ENCODE peak calls at places on chromosomes 12 and 14, in seven cellular contexts. One of them, this sample, is unnamed.

GRCh38 chr12:47079365-47079893 is at the start of gene PCED1B:
- DNase-seq in nephron progenitor cell: no peak
- DNase-seq in neural progenitor cell: peak
- DNase-seq in ovary: peak
- DNase-seq in K562: peak
- DNase-seq in H1: peak
- DNase-seq in GM06990: peak
- DNase-seq in this sample: peak

GRCh38 chr14:104216457-104216856 is 78.1 kb downstream of the KIF26A start:
- DNase-seq in K562: no peak
- DNase-seq in H1: no peak
- DNase-seq in GM06990: no peak
- DNase-seq in neural progenitor cell: no peak
- DNase-seq in nephron progenitor cell: no peak
- DNase-seq in ovary: peak
- DNase-seq in this sample: no peak

GRCh38 chr12:65196762-65197567 is 27.6 kb downstream of the LEMD3 start:
- DNase-seq in GM06990: no peak
- DNase-seq in K562: no peak
- DNase-seq in H1: no peak
- DNase-seq in ovary: no peak
- DNase-seq in nephron progenitor cell: no peak
- DNase-seq in neural progenitor cell: no peak
- DNase-seq in this sample: no peak

GRCh38 chr12:55694188-55694515 is 13.6 kb downstream of the ITGA7 start:
- DNase-seq in H1: no peak
- DNase-seq in K562: no peak
- DNase-seq in nephron progenitor cell: no peak
- DNase-seq in GM06990: no peak
- DNase-seq in ovary: no peak
- DNase-seq in neural progenitor cell: no peak
- DNase-seq in this sample: no peak

GRCh38 chr12:88782357-88782756 is 202.1 kb upstream of the KITLG start:
- DNase-seq in GM06990: no peak
- DNase-seq in K562: no peak
- DNase-seq in ovary: no peak
- DNase-seq in H1: no peak
- DNase-seq in nephron progenitor cell: no peak
- DNase-seq in neural progenitor cell: no peak
- DNase-seq in this sample: no peak

GRCh38 chr14:100018482-100018881 is 46.7 kb upstream of the EVL start:
- DNase-seq in H1: no peak
- DNase-seq in nephron progenitor cell: no peak
- DNase-seq in GM06990: no peak
- DNase-seq in ovary: no peak
- DNase-seq in neural progenitor cell: no peak
- DNase-seq in K562: peak
- DNase-seq in this sample: no peak

GRCh38 chr12:45575417-45575816 is 154.1 kb upstream of the ARID2 start:
- DNase-seq in H1: no peak
- DNase-seq in neural progenitor cell: no peak
- DNase-seq in ovary: no peak
- DNase-seq in K562: no peak
- DNase-seq in GM06990: no peak
- DNase-seq in nephron progenitor cell: no peak
- DNase-seq in this sample: no peak

GRCh38 chr14:38197761-38198345 is 9.9 kb upstream of the SSTR1 start:
- DNase-seq in ovary: no peak
- DNase-seq in neural progenitor cell: no peak
- DNase-seq in K562: no peak
- DNase-seq in GM06990: no peak
- DNase-seq in nephron progenitor cell: no peak
- DNase-seq in H1: no peak
- DNase-seq in this sample: no peak

GRCh38 chr12:90947869-90948268 is 7.1 kb downstream of the CCER1 start:
- DNase-seq in GM06990: no peak
- DNase-seq in neural progenitor cell: no peak
- DNase-seq in ovary: no peak
- DNase-seq in H1: no peak
- DNase-seq in K562: no peak
- DNase-seq in nephron progenitor cell: no peak
- DNase-seq in this sample: no peak

GRCh38 chr14:97978336-97978735 is 1181.2 kb downstream of the VRK1 start:
- DNase-seq in GM06990: no peak
- DNase-seq in H1: peak
- DNase-seq in nephron progenitor cell: peak
- DNase-seq in neural progenitor cell: peak
- DNase-seq in ovary: peak
- DNase-seq in K562: no peak
- DNase-seq in this sample: peak

GRCh38 chr14:91924871-91925726 is 22.4 kb downstream of the FBLN5 start:
- DNase-seq in K562: no peak
- DNase-seq in ovary: peak
- DNase-seq in GM06990: no peak
- DNase-seq in neural progenitor cell: no peak
- DNase-seq in H1: peak
- DNase-seq in nephron progenitor cell: no peak
- DNase-seq in this sample: no peak

GRCh38 chr12:84507914-84508313 is 404.7 kb downstream of the SLC6A15 start:
- DNase-seq in K562: no peak
- DNase-seq in neural progenitor cell: no peak
- DNase-seq in GM06990: no peak
- DNase-seq in H1: no peak
- DNase-seq in nephron progenitor cell: no peak
- DNase-seq in ovary: no peak
- DNase-seq in this sample: no peak

GRCh38 chr14:101033446-101034165 is 130.1 kb upstream of the RTL1 start:
- DNase-seq in K562: no peak
- DNase-seq in H1: no peak
- DNase-seq in neural progenitor cell: no peak
- DNase-seq in ovary: peak
- DNase-seq in GM06990: no peak
- DNase-seq in nephron progenitor cell: no peak
- DNase-seq in this sample: no peak

GRCh38 chr12:111451649-111452129 is 46.0 kb downstream of the SH2B3 start:
- DNase-seq in H1: peak
- DNase-seq in ovary: no peak
- DNase-seq in nephron progenitor cell: no peak
- DNase-seq in neural progenitor cell: peak
- DNase-seq in K562: peak
- DNase-seq in GM06990: no peak
- DNase-seq in this sample: peak

GRCh38 chr12:49059063-49059384 is 1.6 kb downstream of the KMT2D start:
- DNase-seq in H1: no peak
- DNase-seq in neural progenitor cell: no peak
- DNase-seq in K562: peak
- DNase-seq in nephron progenitor cell: no peak
- DNase-seq in GM06990: no peak
- DNase-seq in ovary: no peak
- DNase-seq in this sample: no peak

GRCh38 chr12:90253142-90253541 is 544.5 kb upstream of the ATP2B1 start:
- DNase-seq in H1: no peak
- DNase-seq in nephron progenitor cell: no peak
- DNase-seq in K562: no peak
- DNase-seq in ovary: no peak
- DNase-seq in neural progenitor cell: no peak
- DNase-seq in GM06990: no peak
- DNase-seq in this sample: no peak

DNA sequence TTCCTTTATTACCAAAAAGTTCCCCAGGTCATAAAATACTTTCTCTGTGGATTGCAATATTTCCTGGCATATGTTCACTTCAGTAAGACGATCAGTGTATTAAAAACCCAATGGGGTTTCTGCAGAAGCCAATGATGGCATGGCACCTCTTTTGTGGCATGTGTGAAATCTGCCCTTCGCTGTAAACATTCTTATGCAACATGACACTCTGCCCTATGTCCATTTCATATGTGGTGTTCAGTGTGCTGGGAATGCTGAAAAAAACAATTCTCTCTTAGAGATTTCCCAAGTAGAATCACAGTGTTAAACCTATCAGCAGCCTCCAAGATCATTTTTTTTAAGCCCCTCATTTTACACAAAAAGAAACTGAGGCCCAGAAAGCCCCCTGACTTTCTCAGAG is 2.3 kb upstream of the MYBPC1 start:
- DNase-seq in ovary: no peak
- DNase-seq in neural progenitor cell: no peak
- DNase-seq in H1: no peak
- DNase-seq in nephron progenitor cell: no peak
- DNase-seq in K562: no peak
- DNase-seq in GM06990: no peak
- DNase-seq in this sample: no peak
- TF ChIP-seq CTCF in ovary: no peak
- TF ChIP-seq CTCF in neural progenitor cell: no peak
- TF ChIP-seq CTCF in H1: no peak
- TF ChIP-seq CTCF in nephron progenitor cell: no peak
- TF ChIP-seq CTCF in K562: no peak
- TF ChIP-seq CTCF in GM06990: no peak
- TF ChIP-seq CTCF in this sample: no peak

GRCh38 chr14:21846227-21846885 is 172.7 kb upstream of the OR4E1 start:
- DNase-seq in K562: peak
- DNase-seq in ovary: no peak
- DNase-seq in nephron progenitor cell: peak
- DNase-seq in GM06990: no peak
- DNase-seq in H1: peak
- DNase-seq in neural progenitor cell: peak
- DNase-seq in this sample: peak

GRCh38 chr14:21852775-21853174 is 179.2 kb upstream of the OR4E1 start:
- DNase-seq in neural progenitor cell: no peak
- DNase-seq in GM06990: no peak
- DNase-seq in H1: no peak
- DNase-seq in K562: no peak
- DNase-seq in nephron progenitor cell: no peak
- DNase-seq in ovary: no peak
- DNase-seq in this sample: no peak

GRCh38 chr14:21852061-21852664 is 178.5 kb upstream of the OR4E1 start:
- DNase-seq in neural progenitor cell: peak
- DNase-seq in K562: peak
- DNase-seq in ovary: no peak
- DNase-seq in GM06990: no peak
- DNase-seq in H1: peak
- DNase-seq in nephron progenitor cell: peak
- DNase-seq in this sample: peak
- TF ChIP-seq CTCF in neural progenitor cell: peak
- TF ChIP-seq CTCF in K562: peak
- TF ChIP-seq CTCF in ovary: no peak
- TF ChIP-seq CTCF in GM06990: peak
- TF ChIP-seq CTCF in H1: peak
- TF ChIP-seq CTCF in nephron progenitor cell: peak
- TF ChIP-seq CTCF in this sample: peak

DNA sequence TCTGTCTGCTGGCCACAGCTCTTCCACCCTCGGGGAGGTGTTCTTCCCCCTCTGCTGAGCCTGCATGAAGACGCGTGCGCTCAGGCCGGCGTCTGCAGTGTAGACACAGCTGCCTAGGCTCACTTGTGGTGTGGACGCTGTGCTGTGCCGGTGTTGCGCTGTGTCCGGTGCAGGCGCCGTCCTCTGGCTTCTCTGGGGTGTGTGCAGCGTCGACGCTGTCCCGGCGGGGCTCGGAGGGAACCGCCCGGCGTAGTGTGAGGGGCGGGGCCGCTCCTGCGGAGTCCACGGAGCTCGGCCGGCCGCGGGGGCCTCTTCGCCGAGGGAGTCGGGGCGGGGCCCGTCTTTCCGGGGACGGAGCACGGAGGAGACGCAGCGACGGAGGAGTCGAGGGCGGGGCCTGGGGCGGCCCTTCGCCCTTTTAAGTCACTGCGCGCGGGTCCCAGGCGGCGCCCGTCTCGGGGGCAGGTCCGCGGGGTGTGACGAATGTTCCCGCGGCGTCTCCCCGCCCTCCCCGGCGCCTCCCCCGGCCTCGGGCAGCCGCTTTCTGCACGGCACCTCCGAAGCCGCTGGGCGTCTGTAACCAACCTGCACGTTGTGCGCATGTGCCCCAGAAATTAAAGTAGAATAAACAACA is 45.2 kb downstream of the NOC4L start:
- DNase-seq in nephron progenitor cell: peak
- DNase-seq in neural progenitor cell: peak
- DNase-seq in ovary: peak
- DNase-seq in K562: peak
- DNase-seq in H1: peak
- DNase-seq in GM06990: peak
- DNase-seq in this sample: peak
- TF ChIP-seq CTCF in nephron progenitor cell: no peak
- TF ChIP-seq CTCF in neural progenitor cell: no peak
- TF ChIP-seq CTCF in ovary: no peak
- TF ChIP-seq CTCF in K562: no peak
- TF ChIP-seq CTCF in H1: no peak
- TF ChIP-seq CTCF in GM06990: no peak
- TF ChIP-seq CTCF in this sample: no peak

DNA sequence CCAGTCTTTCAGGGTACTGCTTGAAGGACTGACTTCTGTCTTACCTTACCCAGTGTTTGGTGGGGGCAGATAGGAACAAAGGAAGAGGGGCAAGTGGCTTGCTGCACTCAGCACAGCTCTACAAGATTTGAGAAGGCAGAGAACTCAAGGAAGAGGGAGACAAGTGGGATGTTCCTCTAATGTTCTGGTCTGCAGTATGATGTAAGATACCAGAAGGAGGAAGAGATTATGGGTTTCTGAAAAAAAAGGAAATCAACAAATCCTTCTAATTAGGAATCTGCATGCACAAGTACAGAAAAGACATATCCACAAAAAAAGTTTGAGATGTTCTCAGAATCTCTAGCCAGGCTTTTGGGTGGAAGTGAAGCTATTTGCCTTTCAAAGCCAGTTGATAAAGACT is 37.1 kb downstream of the USP15 start:
- DNase-seq in K562: no peak
- DNase-seq in H1: no peak
- DNase-seq in neural progenitor cell: no peak
- DNase-seq in ovary: no peak
- DNase-seq in GM06990: no peak
- DNase-seq in nephron progenitor cell: no peak
- DNase-seq in this sample: no peak
- TF ChIP-seq CTCF in K562: no peak
- TF ChIP-seq CTCF in H1: no peak
- TF ChIP-seq CTCF in neural progenitor cell: no peak
- TF ChIP-seq CTCF in ovary: no peak
- TF ChIP-seq CTCF in GM06990: no peak
- TF ChIP-seq CTCF in nephron progenitor cell: no peak
- TF ChIP-seq CTCF in this sample: no peak

DNA sequence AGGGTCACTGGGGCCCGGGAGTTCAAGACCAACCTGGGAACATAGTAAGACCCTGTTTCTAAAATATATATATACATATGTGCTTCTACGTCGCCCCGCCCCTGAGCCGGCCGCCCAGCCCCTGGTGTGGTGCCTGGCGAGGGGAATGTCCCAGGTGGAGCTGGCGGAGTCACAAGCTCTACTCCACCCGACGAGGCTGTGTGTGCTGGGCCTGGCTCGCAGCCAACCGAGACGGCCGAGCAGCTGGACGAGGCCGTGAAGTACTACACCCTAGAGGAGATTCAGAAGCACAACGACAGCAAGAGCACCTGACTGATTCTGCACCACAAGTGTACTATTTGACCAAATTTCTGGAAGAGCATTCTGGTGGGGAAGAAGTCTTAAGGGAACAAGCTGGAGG is 22.1 kb upstream of the ITPK1 start:
- DNase-seq in ovary: peak
- DNase-seq in nephron progenitor cell: no peak
- DNase-seq in K562: peak
- DNase-seq in H1: no peak
- DNase-seq in neural progenitor cell: peak
- DNase-seq in GM06990: no peak
- DNase-seq in this sample: peak
- TF ChIP-seq CTCF in ovary: no peak
- TF ChIP-seq CTCF in nephron progenitor cell: no peak
- TF ChIP-seq CTCF in K562: peak
- TF ChIP-seq CTCF in H1: no peak
- TF ChIP-seq CTCF in neural progenitor cell: no peak
- TF ChIP-seq CTCF in GM06990: no peak
- TF ChIP-seq CTCF in this sample: no peak

GRCh38 chr12:76276499-76277151 is 71.6 kb downstream of the BBS10 start:
- DNase-seq in neural progenitor cell: no peak
- DNase-seq in nephron progenitor cell: no peak
- DNase-seq in K562: no peak
- DNase-seq in H1: no peak
- DNase-seq in ovary: no peak
- DNase-seq in GM06990: no peak
- DNase-seq in this sample: no peak
- TF ChIP-seq CTCF in neural progenitor cell: no peak
- TF ChIP-seq CTCF in nephron progenitor cell: no peak
- TF ChIP-seq CTCF in K562: no peak
- TF ChIP-seq CTCF in H1: no peak
- TF ChIP-seq CTCF in ovary: no peak
- TF ChIP-seq CTCF in GM06990: no peak
- TF ChIP-seq CTCF in this sample: no peak